ENCODE peak calls at places on chromosome 15, in six cellular contexts. One of them, this sample, is unnamed.

GRCh38 chr15:54640874-54641273 is 555.9 kb downstream of the RSL24D1 start:
- DNase-seq in Panc1: no peak
- DNase-seq in A549: no peak
- DNase-seq in GM23338: no peak
- DNase-seq in GM12878: no peak
- DNase-seq in HepG2: no peak
- DNase-seq in this sample: no peak

GRCh38 chr15:66931768-66932633 is 133.4 kb upstream of the SMAD3 start:
- DNase-seq in A549: peak
- DNase-seq in GM12878: no peak
- DNase-seq in GM23338: peak
- DNase-seq in HepG2: peak
- DNase-seq in Panc1: peak
- DNase-seq in this sample: no peak

GRCh38 chr15:81740402-81740801 is 305.4 kb downstream of the MEX3B start:
- DNase-seq in A549: no peak
- DNase-seq in GM23338: no peak
- DNase-seq in GM12878: no peak
- DNase-seq in HepG2: no peak
- DNase-seq in Panc1: no peak
- DNase-seq in this sample: no peak

GRCh38 chr15:24857777-24858176 is 97.0 kb upstream of the SNRPN start:
- DNase-seq in Panc1: no peak
- DNase-seq in HepG2: no peak
- DNase-seq in GM23338: peak
- DNase-seq in A549: no peak
- DNase-seq in GM12878: no peak
- DNase-seq in this sample: no peak

GRCh38 chr15:26201177-26201858 is 338.2 kb upstream of the ATP10A start:
- DNase-seq in Panc1: no peak
- DNase-seq in GM12878: no peak
- DNase-seq in A549: no peak
- DNase-seq in GM23338: peak
- DNase-seq in HepG2: no peak
- DNase-seq in this sample: no peak

GRCh38 chr15:95291878-95292472 is 1038.5 kb upstream of the NR2F2 start:
- DNase-seq in GM23338: peak
- DNase-seq in GM12878: no peak
- DNase-seq in Panc1: no peak
- DNase-seq in HepG2: peak
- DNase-seq in A549: peak
- DNase-seq in this sample: peak

GRCh38 chr15:68295430-68295829 is 17.9 kb downstream of the FEM1B start:
- DNase-seq in GM12878: no peak
- DNase-seq in Panc1: no peak
- DNase-seq in HepG2: no peak
- DNase-seq in A549: no peak
- DNase-seq in GM23338: no peak
- DNase-seq in this sample: no peak

GRCh38 chr15:43132830-43133428 is 457 bp upstream of the TMEM62 start:
- DNase-seq in GM23338: no peak
- DNase-seq in GM12878: no peak
- DNase-seq in HepG2: no peak
- DNase-seq in Panc1: no peak
- DNase-seq in A549: no peak
- DNase-seq in this sample: no peak

GRCh38 chr15:48550822-48551525 is 94.5 kb downstream of the FBN1 start:
- DNase-seq in A549: no peak
- DNase-seq in GM23338: no peak
- DNase-seq in HepG2: no peak
- DNase-seq in Panc1: no peak
- DNase-seq in GM12878: no peak
- DNase-seq in this sample: no peak

GRCh38 chr15:48582472-48583235 is 62.9 kb downstream of the FBN1 start:
- DNase-seq in HepG2: no peak
- DNase-seq in GM12878: no peak
- DNase-seq in A549: no peak
- DNase-seq in GM23338: no peak
- DNase-seq in Panc1: no peak
- DNase-seq in this sample: no peak

GRCh38 chr15:71659730-71660067 is 150.7 kb upstream of the NR2E3 start:
- DNase-seq in GM23338: no peak
- DNase-seq in A549: no peak
- DNase-seq in HepG2: no peak
- DNase-seq in Panc1: no peak
- DNase-seq in GM12878: no peak
- DNase-seq in this sample: no peak

GRCh38 chr15:25741253-25741575 is 121.9 kb downstream of the ATP10A start:
- DNase-seq in Panc1: no peak
- DNase-seq in A549: no peak
- DNase-seq in GM12878: no peak
- DNase-seq in GM23338: no peak
- DNase-seq in HepG2: no peak
- DNase-seq in this sample: peak

GRCh38 chr15:58462547-58462946 is 30.8 kb downstream of the LIPC start:
- DNase-seq in HepG2: no peak
- DNase-seq in GM12878: no peak
- DNase-seq in Panc1: no peak
- DNase-seq in A549: no peak
- DNase-seq in GM23338: no peak
- DNase-seq in this sample: no peak

GRCh38 chr15:63292241-63292640 is 14.8 kb downstream of the APH1B start:
- DNase-seq in Panc1: no peak
- DNase-seq in A549: no peak
- DNase-seq in GM23338: no peak
- DNase-seq in GM12878: no peak
- DNase-seq in HepG2: no peak
- DNase-seq in this sample: no peak

GRCh38 chr15:99928429-99928981 is 195.3 kb upstream of the LYSMD4 start:
- DNase-seq in GM12878: peak
- DNase-seq in HepG2: no peak
- DNase-seq in GM23338: peak
- DNase-seq in Panc1: no peak
- DNase-seq in A549: peak
- DNase-seq in this sample: peak

GRCh38 chr15:76252249-76252648 is 59.0 kb downstream of the ETFA start:
- DNase-seq in HepG2: no peak
- DNase-seq in GM12878: no peak
- DNase-seq in A549: no peak
- DNase-seq in Panc1: no peak
- DNase-seq in GM23338: no peak
- DNase-seq in this sample: no peak

DNA sequence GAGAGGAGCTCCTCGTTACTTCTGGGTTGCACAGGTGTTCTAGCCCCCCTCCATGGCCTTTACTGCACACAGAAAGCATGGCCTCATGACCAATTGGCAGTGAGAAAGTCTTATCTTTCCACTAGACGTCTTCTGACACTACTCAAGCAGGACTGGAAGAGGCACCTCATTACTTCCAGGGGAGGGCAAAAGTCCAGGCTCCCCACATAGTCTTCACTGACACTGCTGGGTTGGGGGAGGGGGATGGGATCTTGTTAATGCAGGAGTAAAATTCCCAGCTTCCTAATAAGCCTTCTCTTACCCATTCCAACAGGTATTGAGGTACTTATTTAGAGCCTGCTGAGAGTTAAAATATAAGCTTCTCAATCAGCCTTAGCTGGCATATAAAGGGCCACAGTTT is 27.7 kb upstream of the TM2D3 start:
- DNase-seq in GM23338: peak
- DNase-seq in GM12878: no peak
- DNase-seq in Panc1: no peak
- DNase-seq in A549: no peak
- DNase-seq in HepG2: no peak
- DNase-seq in this sample: no peak
- TF ChIP-seq REST in GM23338: no peak
- TF ChIP-seq REST in GM12878: no peak
- TF ChIP-seq REST in Panc1: no peak
- TF ChIP-seq REST in A549: no peak
- TF ChIP-seq REST in HepG2: no peak
- TF ChIP-seq REST in this sample: no peak

DNA sequence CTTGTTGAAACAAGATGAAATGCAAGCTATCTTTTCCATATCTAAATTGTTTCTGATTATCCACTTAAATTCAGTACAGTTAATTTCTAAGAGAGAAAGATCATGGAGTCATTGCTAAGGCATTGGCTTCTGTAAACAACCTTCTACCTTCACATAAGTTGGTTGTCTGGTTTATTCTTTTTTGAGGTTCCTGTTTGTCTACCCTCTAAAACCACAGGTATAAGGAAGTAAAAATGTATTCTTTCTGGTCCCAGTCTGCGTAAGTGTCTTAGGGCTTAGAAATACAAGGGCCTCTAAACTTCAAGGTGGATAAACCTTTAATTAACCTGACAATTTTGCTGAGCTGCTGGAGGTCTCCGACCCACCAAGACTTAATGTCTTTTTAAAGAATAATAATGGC is 3.6 kb upstream of the ATOSA start:
- DNase-seq in Panc1: no peak
- DNase-seq in GM12878: peak
- DNase-seq in A549: no peak
- DNase-seq in HepG2: no peak
- DNase-seq in GM23338: no peak
- DNase-seq in this sample: no peak
- TF ChIP-seq REST in Panc1: no peak
- TF ChIP-seq REST in GM12878: no peak
- TF ChIP-seq REST in A549: no peak
- TF ChIP-seq REST in HepG2: no peak
- TF ChIP-seq REST in GM23338: no peak
- TF ChIP-seq REST in this sample: no peak

DNA sequence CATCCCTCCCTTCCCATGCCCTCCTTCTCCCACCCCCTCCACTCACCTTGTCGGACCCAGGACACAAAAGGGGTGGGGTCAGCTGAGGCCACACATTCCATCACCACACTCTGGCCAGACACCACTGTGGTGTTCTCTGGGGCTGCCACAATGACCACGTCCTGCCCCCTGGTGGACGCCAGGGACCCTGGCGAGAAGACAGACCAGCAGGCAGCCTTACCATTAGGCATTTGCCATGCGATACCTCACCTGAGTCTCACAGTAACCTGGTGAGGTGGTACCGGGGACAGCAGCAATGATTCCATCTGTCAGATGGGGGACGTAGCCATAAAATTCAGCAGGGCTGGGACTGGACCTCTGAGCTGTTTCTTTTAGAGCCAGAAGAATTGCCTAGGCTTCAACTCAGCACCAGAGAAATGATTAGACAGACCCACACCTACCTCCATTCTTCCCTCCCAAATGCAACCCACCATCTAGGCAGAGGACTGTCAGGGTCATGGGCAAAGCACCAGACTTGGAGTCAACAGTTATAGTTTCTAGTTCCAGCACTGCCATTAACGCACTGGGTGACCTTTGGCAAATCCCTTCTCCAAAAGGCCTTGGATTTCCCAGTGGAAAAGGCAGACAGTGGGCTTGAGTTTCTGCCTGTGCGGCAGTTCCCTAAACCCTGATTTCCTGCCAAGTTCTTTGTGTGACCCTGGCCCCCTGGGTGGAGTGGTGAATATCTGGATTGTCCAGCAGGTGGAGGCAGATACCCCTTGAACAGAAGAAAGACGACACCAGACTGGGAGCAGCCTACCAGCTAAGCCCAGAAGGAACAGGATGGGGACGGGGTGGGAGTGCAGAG is 21.8 kb downstream of the IGDCC4 start:
- DNase-seq in HepG2: peak
- DNase-seq in GM23338: peak
- DNase-seq in GM12878: no peak
- DNase-seq in A549: peak
- DNase-seq in Panc1: no peak
- DNase-seq in this sample: no peak
- TF ChIP-seq REST in HepG2: no peak
- TF ChIP-seq REST in GM23338: peak
- TF ChIP-seq REST in GM12878: no peak
- TF ChIP-seq REST in A549: no peak
- TF ChIP-seq REST in Panc1: no peak
- TF ChIP-seq REST in this sample: no peak

GRCh38 chr15:87483468-87483867 is 773.1 kb downstream of the NTRK3 start:
- DNase-seq in Panc1: no peak
- DNase-seq in A549: no peak
- DNase-seq in GM12878: no peak
- DNase-seq in HepG2: no peak
- DNase-seq in GM23338: no peak
- DNase-seq in this sample: no peak

GRCh38 chr15:87477056-87477455 is 779.5 kb downstream of the NTRK3 start:
- DNase-seq in Panc1: no peak
- DNase-seq in GM23338: no peak
- DNase-seq in GM12878: no peak
- DNase-seq in A549: no peak
- DNase-seq in HepG2: no peak
- DNase-seq in this sample: no peak

GRCh38 chr15:87478688-87479072 is 777.9 kb downstream of the NTRK3 start:
- DNase-seq in Panc1: no peak
- DNase-seq in A549: no peak
- DNase-seq in GM23338: no peak
- DNase-seq in GM12878: no peak
- DNase-seq in HepG2: no peak
- DNase-seq in this sample: no peak

GRCh38 chr15:87477759-87478687 is 778.5 kb downstream of the NTRK3 start:
- DNase-seq in Panc1: no peak
- DNase-seq in A549: peak
- DNase-seq in GM23338: peak
- DNase-seq in GM12878: no peak
- DNase-seq in HepG2: no peak
- DNase-seq in this sample: no peak
- TF ChIP-seq REST in Panc1: no peak
- TF ChIP-seq REST in A549: no peak
- TF ChIP-seq REST in GM23338: no peak
- TF ChIP-seq REST in GM12878: no peak
- TF ChIP-seq REST in HepG2: no peak
- TF ChIP-seq REST in this sample: no peak

This sample was measured in HL-60.